ENCODE peak calls at places on chromosome 2, in ten cellular contexts. One of them, this sample, is unnamed.

GRCh38 chr2:146068051-146068450 is 1548.1 kb upstream of the ZEB2 start:
- DNase-seq in mesenchymal stem cell: peak; percentile 5
- DNase-seq in H9: no peak
- DNase-seq in fibroblast of lung: peak; percentile 17
- DNase-seq in trophoblast cell: no peak
- DNase-seq in colonic mucosa: no peak
- DNase-seq in GM23248: no peak
- DNase-seq in endothelial cell of umbilical vein: no peak
- DNase-seq in keratinocyte: no peak
- DNase-seq in kidney: no peak
- DNase-seq in this sample: no peak

GRCh38 chr2:100422320-100422719 is 4.9 kb upstream of the CHST10 start:
- DNase-seq in mesenchymal stem cell: peak; percentile 56
- DNase-seq in H9: peak; percentile 55
- DNase-seq in fibroblast of lung: peak; percentile 33
- DNase-seq in trophoblast cell: peak; percentile 28
- DNase-seq in colonic mucosa: no peak
- DNase-seq in GM23248: peak; percentile 59
- DNase-seq in endothelial cell of umbilical vein: peak; percentile 35
- DNase-seq in keratinocyte: no peak
- DNase-seq in kidney: no peak
- DNase-seq in this sample: peak; percentile 11

GRCh38 chr2:241739651-241740050 is 5.2 kb downstream of the D2HGDH start:
- DNase-seq in mesenchymal stem cell: peak; percentile 38
- DNase-seq in H9: no peak
- DNase-seq in fibroblast of lung: peak; percentile 56
- DNase-seq in trophoblast cell: no peak
- DNase-seq in colonic mucosa: no peak
- DNase-seq in GM23248: peak; percentile 76
- DNase-seq in endothelial cell of umbilical vein: no peak
- DNase-seq in keratinocyte: no peak
- DNase-seq in kidney: no peak
- DNase-seq in this sample: no peak

GRCh38 chr2:23096905-23097602 is 287.9 kb upstream of the KLHL29 start:
- DNase-seq in mesenchymal stem cell: no peak
- DNase-seq in H9: no peak
- DNase-seq in fibroblast of lung: no peak
- DNase-seq in trophoblast cell: no peak
- DNase-seq in colonic mucosa: no peak
- DNase-seq in GM23248: no peak
- DNase-seq in endothelial cell of umbilical vein: no peak
- DNase-seq in keratinocyte: no peak
- DNase-seq in kidney: no peak
- DNase-seq in this sample: peak; percentile 8

GRCh38 chr2:126482582-126483464 is 173.1 kb upstream of the GYPC start:
- DNase-seq in mesenchymal stem cell: peak; percentile 3
- DNase-seq in H9: peak; percentile 78
- DNase-seq in fibroblast of lung: no peak
- DNase-seq in trophoblast cell: no peak
- DNase-seq in colonic mucosa: no peak
- DNase-seq in GM23248: no peak
- DNase-seq in endothelial cell of umbilical vein: no peak
- DNase-seq in keratinocyte: no peak
- DNase-seq in kidney: no peak
- DNase-seq in this sample: no peak

GRCh38 chr2:119011162-119011909 is 69.3 kb downstream of the MARCO start:
- DNase-seq in mesenchymal stem cell: peak; percentile 11
- DNase-seq in H9: peak; percentile 75
- DNase-seq in fibroblast of lung: peak; percentile 15
- DNase-seq in trophoblast cell: no peak
- DNase-seq in colonic mucosa: no peak
- DNase-seq in GM23248: peak; percentile 78
- DNase-seq in endothelial cell of umbilical vein: peak; percentile 10
- DNase-seq in keratinocyte: no peak
- DNase-seq in kidney: peak; percentile 84
- DNase-seq in this sample: no peak

GRCh38 chr2:101528501-101528900 is 53.6 kb upstream of the RFX8 start:
- DNase-seq in mesenchymal stem cell: no peak
- DNase-seq in H9: no peak
- DNase-seq in fibroblast of lung: no peak
- DNase-seq in trophoblast cell: no peak
- DNase-seq in colonic mucosa: no peak
- DNase-seq in GM23248: no peak
- DNase-seq in endothelial cell of umbilical vein: no peak
- DNase-seq in keratinocyte: no peak
- DNase-seq in kidney: no peak
- DNase-seq in this sample: no peak

GRCh38 chr2:178863856-178864620 is 56.8 kb upstream of the TTN start:
- DNase-seq in mesenchymal stem cell: peak; percentile 43
- DNase-seq in H9: peak; percentile 32
- DNase-seq in fibroblast of lung: peak; percentile 34
- DNase-seq in trophoblast cell: no peak
- DNase-seq in colonic mucosa: peak; percentile 19
- DNase-seq in GM23248: peak; percentile 85
- DNase-seq in endothelial cell of umbilical vein: peak; percentile 62
- DNase-seq in keratinocyte: no peak
- DNase-seq in kidney: peak; percentile 69
- DNase-seq in this sample: no peak

GRCh38 chr2:60560734-60561649 is 7.5 kb upstream of the BCL11A start:
- DNase-seq in mesenchymal stem cell: peak; percentile 40
- DNase-seq in H9: no peak
- DNase-seq in fibroblast of lung: no peak
- DNase-seq in trophoblast cell: no peak
- DNase-seq in colonic mucosa: no peak
- DNase-seq in GM23248: peak; percentile 65
- DNase-seq in endothelial cell of umbilical vein: no peak
- DNase-seq in keratinocyte: no peak
- DNase-seq in kidney: no peak
- DNase-seq in this sample: peak; percentile 35

GRCh38 chr2:64327510-64328414 is 126.2 kb upstream of the LGALSL start:
- DNase-seq in mesenchymal stem cell: peak; percentile 39
- DNase-seq in H9: peak; percentile 46
- DNase-seq in fibroblast of lung: peak; percentile 30
- DNase-seq in trophoblast cell: no peak
- DNase-seq in colonic mucosa: no peak
- DNase-seq in GM23248: peak; percentile 46
- DNase-seq in endothelial cell of umbilical vein: peak; percentile 40
- DNase-seq in keratinocyte: no peak
- DNase-seq in kidney: no peak
- DNase-seq in this sample: no peak

GRCh38 chr2:3101016-3101703 is 276.5 kb downstream of the EIPR1 start:
- DNase-seq in mesenchymal stem cell: no peak
- DNase-seq in H9: no peak
- DNase-seq in fibroblast of lung: no peak
- DNase-seq in trophoblast cell: no peak
- DNase-seq in colonic mucosa: no peak
- DNase-seq in GM23248: no peak
- DNase-seq in endothelial cell of umbilical vein: no peak
- DNase-seq in keratinocyte: no peak
- DNase-seq in kidney: peak; percentile 30
- DNase-seq in this sample: no peak

GRCh38 chr2:219542931-219543595 is 546 bp downstream of the CHPF start:
- DNase-seq in mesenchymal stem cell: peak; percentile 57
- DNase-seq in H9: no peak
- DNase-seq in fibroblast of lung: peak; percentile 31
- DNase-seq in trophoblast cell: peak; percentile 69
- DNase-seq in colonic mucosa: peak; percentile 49
- DNase-seq in GM23248: peak; percentile 73
- DNase-seq in endothelial cell of umbilical vein: peak; percentile 14
- DNase-seq in keratinocyte: no peak
- DNase-seq in kidney: no peak
- DNase-seq in this sample: peak; percentile 71

GRCh38 chr2:219541611-219542180 is 1.9 kb downstream of the CHPF start:
- DNase-seq in mesenchymal stem cell: peak; percentile 74
- DNase-seq in H9: peak; percentile 95
- DNase-seq in fibroblast of lung: peak; percentile 60
- DNase-seq in trophoblast cell: peak; percentile 84
- DNase-seq in colonic mucosa: peak; percentile 93
- DNase-seq in GM23248: peak; percentile 37
- DNase-seq in endothelial cell of umbilical vein: peak; percentile 79
- DNase-seq in keratinocyte: no peak
- DNase-seq in kidney: peak; percentile 95
- DNase-seq in this sample: peak; percentile 84

GRCh38 chr2:219545610-219546352 is 2.0 kb downstream of the TMEM198 start:
- DNase-seq in mesenchymal stem cell: no peak
- DNase-seq in H9: no peak
- DNase-seq in fibroblast of lung: no peak
- DNase-seq in trophoblast cell: no peak
- DNase-seq in colonic mucosa: no peak
- DNase-seq in GM23248: no peak
- DNase-seq in endothelial cell of umbilical vein: no peak
- DNase-seq in keratinocyte: no peak
- DNase-seq in kidney: no peak
- DNase-seq in this sample: no peak

GRCh38 chr2:219543596-219544358 is at the start of the genes CHPF and TMEM198:
- DNase-seq in mesenchymal stem cell: peak; percentile 98
- DNase-seq in H9: peak; percentile 99
- DNase-seq in fibroblast of lung: peak; percentile 98
- DNase-seq in trophoblast cell: peak; percentile 95
- DNase-seq in colonic mucosa: peak; percentile 97
- DNase-seq in GM23248: peak; percentile 98
- DNase-seq in endothelial cell of umbilical vein: peak; percentile 86
- DNase-seq in keratinocyte: peak; percentile 92
- DNase-seq in kidney: peak; percentile 99
- DNase-seq in this sample: peak; percentile 98

DNA sequence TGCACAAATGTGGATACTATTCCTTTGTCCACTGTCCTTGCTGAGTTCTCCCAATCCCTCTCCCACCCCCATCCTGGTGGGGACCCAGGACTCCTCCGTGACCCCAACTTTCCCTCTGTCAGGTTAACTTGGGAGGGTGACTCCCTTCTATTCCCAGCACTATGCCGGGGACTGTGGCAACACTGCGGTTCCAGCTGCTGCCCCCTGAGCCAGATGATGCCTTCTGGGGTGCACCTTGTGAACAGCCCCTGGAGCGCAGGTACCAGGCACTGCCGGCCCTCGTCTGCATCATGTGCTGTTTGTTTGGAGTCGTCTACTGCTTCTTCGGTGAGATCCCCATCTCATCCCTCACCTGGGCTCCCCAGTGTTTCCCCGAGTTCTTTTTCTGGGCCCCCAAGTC is 739 bp downstream of the TMEM198 start:
- DNase-seq in mesenchymal stem cell: no peak
- DNase-seq in H9: no peak
- DNase-seq in fibroblast of lung: no peak
- DNase-seq in trophoblast cell: no peak
- DNase-seq in colonic mucosa: no peak
- DNase-seq in GM23248: no peak
- DNase-seq in endothelial cell of umbilical vein: no peak
- DNase-seq in keratinocyte: no peak
- DNase-seq in kidney: no peak
- DNase-seq in this sample: no peak
- H3K9ac ChIP-seq in mesenchymal stem cell: peak overlapping the region; percentile 94
- H3K9ac ChIP-seq in H9: peak overlapping the region; percentile 16
- H3K9ac ChIP-seq in fibroblast of lung: no peak overlapping the region
- H3K9ac ChIP-seq in trophoblast cell: no peak overlapping the region
- H3K9ac ChIP-seq in colonic mucosa: peak overlapping the region; percentile 43
- H3K9ac ChIP-seq in GM23248: no peak overlapping the region
- H3K9ac ChIP-seq in endothelial cell of umbilical vein: no peak overlapping the region
- H3K9ac ChIP-seq in keratinocyte: no peak overlapping the region
- H3K9ac ChIP-seq in kidney: peak overlapping the region; percentile 58
- H3K9ac ChIP-seq in this sample: no peak overlapping the region

GRCh38 chr2:70962885-70963878 is 15.2 kb upstream of the ANKRD53 start:
- DNase-seq in mesenchymal stem cell: no peak
- DNase-seq in H9: peak; percentile 18
- DNase-seq in fibroblast of lung: no peak
- DNase-seq in trophoblast cell: no peak
- DNase-seq in colonic mucosa: peak; percentile 6
- DNase-seq in GM23248: no peak
- DNase-seq in endothelial cell of umbilical vein: no peak
- DNase-seq in keratinocyte: no peak
- DNase-seq in kidney: no peak
- DNase-seq in this sample: no peak
- H3K9ac ChIP-seq in mesenchymal stem cell: no peak overlapping the region
- H3K9ac ChIP-seq in H9: no peak overlapping the region
- H3K9ac ChIP-seq in fibroblast of lung: no peak overlapping the region
- H3K9ac ChIP-seq in trophoblast cell: no peak overlapping the region
- H3K9ac ChIP-seq in colonic mucosa: no peak overlapping the region
- H3K9ac ChIP-seq in GM23248: no peak overlapping the region
- H3K9ac ChIP-seq in endothelial cell of umbilical vein: no peak overlapping the region
- H3K9ac ChIP-seq in keratinocyte: no peak overlapping the region
- H3K9ac ChIP-seq in kidney: no peak overlapping the region
- H3K9ac ChIP-seq in this sample: no peak overlapping the region

GRCh38 chr2:69962986-69963730 is 1.7 kb upstream of the ASPRV1 start:
- DNase-seq in mesenchymal stem cell: no peak
- DNase-seq in H9: peak; percentile 18
- DNase-seq in fibroblast of lung: no peak
- DNase-seq in trophoblast cell: no peak
- DNase-seq in colonic mucosa: no peak
- DNase-seq in GM23248: no peak
- DNase-seq in endothelial cell of umbilical vein: no peak
- DNase-seq in keratinocyte: no peak
- DNase-seq in kidney: no peak
- DNase-seq in this sample: no peak

GRCh38 chr2:69965756-69966447 is 4.5 kb upstream of the ASPRV1 start:
- DNase-seq in mesenchymal stem cell: no peak
- DNase-seq in H9: no peak
- DNase-seq in fibroblast of lung: no peak
- DNase-seq in trophoblast cell: peak; percentile 69
- DNase-seq in colonic mucosa: no peak
- DNase-seq in GM23248: no peak
- DNase-seq in endothelial cell of umbilical vein: no peak
- DNase-seq in keratinocyte: no peak
- DNase-seq in kidney: peak; percentile 45
- DNase-seq in this sample: peak; percentile 13

GRCh38 chr2:69966496-69966895 is 5.1 kb upstream of the ASPRV1 start:
- DNase-seq in mesenchymal stem cell: no peak
- DNase-seq in H9: no peak
- DNase-seq in fibroblast of lung: no peak
- DNase-seq in trophoblast cell: no peak
- DNase-seq in colonic mucosa: no peak
- DNase-seq in GM23248: no peak
- DNase-seq in endothelial cell of umbilical vein: no peak
- DNase-seq in keratinocyte: no peak
- DNase-seq in kidney: no peak
- DNase-seq in this sample: no peak

GRCh38 chr2:69961496-69961895 is at the start of gene ASPRV1:
- DNase-seq in mesenchymal stem cell: no peak
- DNase-seq in H9: no peak
- DNase-seq in fibroblast of lung: no peak
- DNase-seq in trophoblast cell: no peak
- DNase-seq in colonic mucosa: no peak
- DNase-seq in GM23248: no peak
- DNase-seq in endothelial cell of umbilical vein: no peak
- DNase-seq in keratinocyte: no peak
- DNase-seq in kidney: no peak
- DNase-seq in this sample: no peak

GRCh38 chr2:69964353-69964831 is 3.0 kb upstream of the ASPRV1 start:
- DNase-seq in mesenchymal stem cell: no peak
- DNase-seq in H9: no peak
- DNase-seq in fibroblast of lung: no peak
- DNase-seq in trophoblast cell: no peak
- DNase-seq in colonic mucosa: peak; percentile 46
- DNase-seq in GM23248: no peak
- DNase-seq in endothelial cell of umbilical vein: no peak
- DNase-seq in keratinocyte: no peak
- DNase-seq in kidney: peak; percentile 26
- DNase-seq in this sample: no peak
- H3K9ac ChIP-seq in mesenchymal stem cell: no peak overlapping the region
- H3K9ac ChIP-seq in H9: no peak overlapping the region
- H3K9ac ChIP-seq in fibroblast of lung: no peak overlapping the region
- H3K9ac ChIP-seq in trophoblast cell: no peak overlapping the region
- H3K9ac ChIP-seq in colonic mucosa: no peak overlapping the region
- H3K9ac ChIP-seq in GM23248: no peak overlapping the region
- H3K9ac ChIP-seq in endothelial cell of umbilical vein: no peak overlapping the region
- H3K9ac ChIP-seq in keratinocyte: no peak overlapping the region
- H3K9ac ChIP-seq in kidney: no peak overlapping the region
- H3K9ac ChIP-seq in this sample: no peak overlapping the region

GRCh38 chr2:673016-673415 is 4.2 kb downstream of the TMEM18 start:
- DNase-seq in mesenchymal stem cell: no peak
- DNase-seq in H9: no peak
- DNase-seq in fibroblast of lung: no peak
- DNase-seq in trophoblast cell: no peak
- DNase-seq in colonic mucosa: no peak
- DNase-seq in GM23248: no peak
- DNase-seq in endothelial cell of umbilical vein: no peak
- DNase-seq in keratinocyte: no peak
- DNase-seq in kidney: no peak
- DNase-seq in this sample: no peak
- H3K9ac ChIP-seq in mesenchymal stem cell: peak overlapping the region; percentile 17
- H3K9ac ChIP-seq in H9: no peak overlapping the region
- H3K9ac ChIP-seq in fibroblast of lung: no peak overlapping the region
- H3K9ac ChIP-seq in trophoblast cell: no peak overlapping the region
- H3K9ac ChIP-seq in colonic mucosa: no peak overlapping the region
- H3K9ac ChIP-seq in GM23248: no peak overlapping the region
- H3K9ac ChIP-seq in endothelial cell of umbilical vein: no peak overlapping the region
- H3K9ac ChIP-seq in keratinocyte: no peak overlapping the region
- H3K9ac ChIP-seq in kidney: no peak overlapping the region
- H3K9ac ChIP-seq in this sample: no peak overlapping the region

This sample was measured in mammary epithelial cell.